ENCODE peak calls at places on chromosome 15, in four cellular contexts. J is activated CD4-positive, alpha-beta T cell treated with anti-CD3 and anti-CD28 coated beads, Interleukin-2, amount 10 ng/mL, durations not matched to agents 7 days and 5 days; V is HuH-7.5; Z is heart right ventricle. R is an unnamed sample.

GRCh38 chr15:78069052-78069414 is 8.5 kb downstream of the TBC1D2B start:
- DNase-seq in J (no peak), V (no peak), Z (no peak), R (peak; percentile 42)

GRCh38 chr15:97177135-97177704 is 783.3 kb upstream of the ARRDC4 start:
- DNase-seq in J (no peak), V (no peak), Z (no peak), R (peak; percentile 9)

GRCh38 chr15:75451202-75451673 is 252 bp downstream of the SIN3A start:
- DNase-seq in J (no peak), V (no peak), Z (no peak), R (no peak)

GRCh38 chr15:65384505-65384894 is 6.7 kb upstream of the IGDCC3 start:
- DNase-seq in J (no peak), V (no peak), Z (no peak), R (no peak)

GRCh38 chr15:36970522-36970921 is 129.8 kb downstream of the MEIS2 start:
- DNase-seq in J (no peak), V (no peak), Z (no peak), R (no peak)

GRCh38 chr15:65096481-65097385 is 18.3 kb downstream of the UBAP1L start:
- DNase-seq in J (no peak), V (no peak), Z (no peak), R (no peak)

GRCh38 chr15:91559066-91559465 is 294.4 kb upstream of the SLCO3A1 start:
- DNase-seq in J (no peak), V (no peak), Z (no peak), R (no peak)

GRCh38 chr15:89429023-89429422 is 67.4 kb downstream of the RHCG start:
- DNase-seq in J (no peak), V (no peak), Z (no peak), R (no peak)